ENCODE peak calls at places on chromosome 6, in five cellular contexts. One of them, this sample, is unnamed.

GRCh38 chr6:127201321-127201720 is 65.3 kb upstream of the RNF146 start:
- DNase-seq in ACHN: peak
- DNase-seq in NCI-H69: no peak
- DNase-seq in breast epithelium: no peak
- DNase-seq in GDM1: no peak
- DNase-seq in this sample: peak

GRCh38 chr6:108651781-108652227 is 91.1 kb downstream of the FOXO3 start:
- DNase-seq in ACHN: no peak
- DNase-seq in NCI-H69: peak
- DNase-seq in breast epithelium: peak
- DNase-seq in GDM1: no peak
- DNase-seq in this sample: peak

GRCh38 chr6:168834814-168835213 is 393.8 kb downstream of the SMOC2 start:
- DNase-seq in ACHN: no peak
- DNase-seq in NCI-H69: no peak
- DNase-seq in breast epithelium: no peak
- DNase-seq in GDM1: no peak
- DNase-seq in this sample: no peak

GRCh38 chr6:73031094-73031782 is 194.1 kb downstream of the KHDC1L start:
- DNase-seq in ACHN: no peak
- DNase-seq in NCI-H69: peak
- DNase-seq in breast epithelium: no peak
- DNase-seq in GDM1: no peak
- DNase-seq in this sample: no peak

GRCh38 chr6:36911946-36912555 is 26.3 kb downstream of the C6orf89 start:
- DNase-seq in ACHN: no peak
- DNase-seq in NCI-H69: no peak
- DNase-seq in breast epithelium: no peak
- DNase-seq in GDM1: peak
- DNase-seq in this sample: no peak

GRCh38 chr6:140303218-140303949 is 928.9 kb upstream of the CITED2 start:
- DNase-seq in ACHN: no peak
- DNase-seq in NCI-H69: peak
- DNase-seq in breast epithelium: peak
- DNase-seq in GDM1: no peak
- DNase-seq in this sample: no peak

GRCh38 chr6:105452924-105453756 is 50.3 kb upstream of the PREP start:
- DNase-seq in ACHN: no peak
- DNase-seq in NCI-H69: no peak
- DNase-seq in breast epithelium: no peak
- DNase-seq in GDM1: no peak
- DNase-seq in this sample: no peak

GRCh38 chr6:52507557-52508260 is 69.2 kb downstream of the TRAM2 start:
- DNase-seq in ACHN: no peak
- DNase-seq in NCI-H69: no peak
- DNase-seq in breast epithelium: no peak
- DNase-seq in GDM1: no peak
- DNase-seq in this sample: peak

GRCh38 chr6:27517238-27517637 is 44.3 kb upstream of the ZNF184 start:
- DNase-seq in ACHN: no peak
- DNase-seq in NCI-H69: no peak
- DNase-seq in breast epithelium: no peak
- DNase-seq in GDM1: no peak
- DNase-seq in this sample: no peak

GRCh38 chr6:36296240-36296639 is 26.4 kb downstream of the PNPLA1 start:
- DNase-seq in ACHN: no peak
- DNase-seq in NCI-H69: no peak
- DNase-seq in breast epithelium: no peak
- DNase-seq in GDM1: no peak
- DNase-seq in this sample: peak

GRCh38 chr6:128118401-128118800 is 217.5 kb upstream of the THEMIS start:
- DNase-seq in ACHN: no peak
- DNase-seq in NCI-H69: no peak
- DNase-seq in breast epithelium: no peak
- DNase-seq in GDM1: no peak
- DNase-seq in this sample: no peak

GRCh38 chr6:118335325-118335724 is 212.8 kb upstream of the PLN start:
- DNase-seq in ACHN: no peak
- DNase-seq in NCI-H69: peak
- DNase-seq in breast epithelium: no peak
- DNase-seq in GDM1: no peak
- DNase-seq in this sample: no peak

GRCh38 chr6:137975058-137975940 is 108.2 kb downstream of the TNFAIP3 start:
- DNase-seq in ACHN: peak
- DNase-seq in NCI-H69: no peak
- DNase-seq in breast epithelium: no peak
- DNase-seq in GDM1: no peak
- DNase-seq in this sample: peak

GRCh38 chr6:167762259-167762962 is 64.3 kb upstream of the AFDN start:
- DNase-seq in ACHN: no peak
- DNase-seq in NCI-H69: no peak
- DNase-seq in breast epithelium: no peak
- DNase-seq in GDM1: no peak
- DNase-seq in this sample: no peak

GRCh38 chr6:109236140-109237081 is 141.1 kb downstream of the CEP57L1 start:
- DNase-seq in ACHN: no peak
- DNase-seq in NCI-H69: peak
- DNase-seq in breast epithelium: no peak
- DNase-seq in GDM1: no peak
- DNase-seq in this sample: no peak

GRCh38 chr6:76677017-76677416 is 604.6 kb upstream of the IMPG1 start:
- DNase-seq in ACHN: no peak
- DNase-seq in NCI-H69: no peak
- DNase-seq in breast epithelium: no peak
- DNase-seq in GDM1: no peak
- DNase-seq in this sample: no peak

GRCh38 chr6:105596284-105596755 is 193.4 kb upstream of the PREP start:
- DNase-seq in ACHN: peak
- DNase-seq in NCI-H69: peak
- DNase-seq in breast epithelium: no peak
- DNase-seq in GDM1: no peak
- DNase-seq in this sample: peak

GRCh38 chr6:50143011-50143719 is 93.4 kb upstream of the DEFB112 start:
- DNase-seq in ACHN: no peak
- DNase-seq in NCI-H69: no peak
- DNase-seq in breast epithelium: no peak
- DNase-seq in GDM1: no peak
- DNase-seq in this sample: no peak

GRCh38 chr6:6466967-6467761 is 121.4 kb upstream of the LY86 start:
- DNase-seq in ACHN: peak
- DNase-seq in NCI-H69: peak
- DNase-seq in breast epithelium: peak
- DNase-seq in GDM1: no peak
- DNase-seq in this sample: no peak

GRCh38 chr6:139037490-139037889 is 8.9 kb downstream of the ABRACL start:
- DNase-seq in ACHN: no peak
- DNase-seq in NCI-H69: no peak
- DNase-seq in breast epithelium: no peak
- DNase-seq in GDM1: no peak
- DNase-seq in this sample: peak

GRCh38 chr6:141752677-141753076 is 380.0 kb upstream of the GJE1 start:
- DNase-seq in ACHN: no peak
- DNase-seq in NCI-H69: no peak
- DNase-seq in breast epithelium: no peak
- DNase-seq in GDM1: no peak
- DNase-seq in this sample: no peak

GRCh38 chr6:26594730-26595632 is 1.8 kb upstream of the ABT1 start:
- DNase-seq in ACHN: no peak
- DNase-seq in NCI-H69: peak
- DNase-seq in breast epithelium: no peak
- DNase-seq in GDM1: no peak
- DNase-seq in this sample: no peak

GRCh38 chr6:38503032-38503784 is 136.5 kb downstream of the BTBD9 start:
- DNase-seq in ACHN: no peak
- DNase-seq in NCI-H69: peak
- DNase-seq in breast epithelium: no peak
- DNase-seq in GDM1: no peak
- DNase-seq in this sample: no peak

GRCh38 chr6:33995046-33995872 is 150.6 kb downstream of the GRM4 start:
- DNase-seq in ACHN: no peak
- DNase-seq in NCI-H69: peak
- DNase-seq in breast epithelium: no peak
- DNase-seq in GDM1: no peak
- DNase-seq in this sample: no peak

GRCh38 chr6:99521557-99522286 is 6.5 kb upstream of the USP45 start:
- DNase-seq in ACHN: peak
- DNase-seq in NCI-H69: peak
- DNase-seq in breast epithelium: no peak
- DNase-seq in GDM1: peak
- DNase-seq in this sample: peak

GRCh38 chr6:10555625-10556309 is 34.6 kb downstream of the GCNT2 start:
- DNase-seq in ACHN: no peak
- DNase-seq in NCI-H69: peak
- DNase-seq in breast epithelium: peak
- DNase-seq in GDM1: no peak
- DNase-seq in this sample: peak

GRCh38 chr6:138563650-138564049 is 64.4 kb upstream of the NHSL1 start:
- DNase-seq in ACHN: no peak
- DNase-seq in NCI-H69: peak
- DNase-seq in breast epithelium: no peak
- DNase-seq in GDM1: no peak
- DNase-seq in this sample: no peak

GRCh38 chr6:143575440-143575839 is 63.9 kb upstream of the FUCA2 start:
- DNase-seq in ACHN: peak
- DNase-seq in NCI-H69: peak
- DNase-seq in breast epithelium: peak
- DNase-seq in GDM1: peak
- DNase-seq in this sample: peak

GRCh38 chr6:106098383-106099234 is 12.5 kb downstream of the PRDM1 start:
- DNase-seq in ACHN: no peak
- DNase-seq in NCI-H69: peak
- DNase-seq in breast epithelium: no peak
- DNase-seq in GDM1: peak
- DNase-seq in this sample: peak

GRCh38 chr6:87183687-87184086 is 28.3 kb downstream of the ZNF292 start:
- DNase-seq in ACHN: no peak
- DNase-seq in NCI-H69: no peak
- DNase-seq in breast epithelium: no peak
- DNase-seq in GDM1: no peak
- DNase-seq in this sample: peak